ENCODE peak calls at places on chromosomes 6 and 20, in seven cellular contexts. One of them, this sample, is unnamed.

GRCh38 chr6:169944415-169944814 is 193.0 kb downstream of the ERMARD start:
- DNase-seq in cardiac muscle cell: no peak
- DNase-seq in GM23248: no peak
- DNase-seq in dorsolateral prefrontal cortex: no peak
- DNase-seq in uterus: no peak
- DNase-seq in body of pancreas: no peak
- DNase-seq in fibroblast of mammary gland: no peak
- DNase-seq in this sample: no peak

GRCh38 chr6:113500221-113500620 is 356.9 kb upstream of the MARCKS start:
- DNase-seq in cardiac muscle cell: no peak
- DNase-seq in GM23248: peak
- DNase-seq in dorsolateral prefrontal cortex: no peak
- DNase-seq in uterus: no peak
- DNase-seq in body of pancreas: no peak
- DNase-seq in fibroblast of mammary gland: peak
- DNase-seq in this sample: no peak

GRCh38 chr20:32636278-32636677 is 37.5 kb downstream of the C20orf203 start:
- DNase-seq in cardiac muscle cell: peak
- DNase-seq in GM23248: peak
- DNase-seq in dorsolateral prefrontal cortex: no peak
- DNase-seq in uterus: no peak
- DNase-seq in body of pancreas: no peak
- DNase-seq in fibroblast of mammary gland: no peak
- DNase-seq in this sample: no peak

GRCh38 chr6:108518714-108519576 is 41.8 kb upstream of the FOXO3 start:
- DNase-seq in cardiac muscle cell: no peak
- DNase-seq in GM23248: peak
- DNase-seq in dorsolateral prefrontal cortex: no peak
- DNase-seq in uterus: no peak
- DNase-seq in body of pancreas: peak
- DNase-seq in fibroblast of mammary gland: peak
- DNase-seq in this sample: no peak

GRCh38 chr6:79672631-79673065 is 41.5 kb downstream of the SH3BGRL2 start:
- DNase-seq in cardiac muscle cell: no peak
- DNase-seq in GM23248: peak
- DNase-seq in dorsolateral prefrontal cortex: no peak
- DNase-seq in uterus: no peak
- DNase-seq in body of pancreas: no peak
- DNase-seq in fibroblast of mammary gland: peak
- DNase-seq in this sample: peak

GRCh38 chr6:140174509-140174908 is 800.1 kb upstream of the CITED2 start:
- DNase-seq in cardiac muscle cell: no peak
- DNase-seq in GM23248: peak
- DNase-seq in dorsolateral prefrontal cortex: no peak
- DNase-seq in uterus: no peak
- DNase-seq in body of pancreas: no peak
- DNase-seq in fibroblast of mammary gland: peak
- DNase-seq in this sample: no peak

GRCh38 chr20:4811661-4812181 is 90.0 kb downstream of the PRND start:
- DNase-seq in cardiac muscle cell: no peak
- DNase-seq in GM23248: no peak
- DNase-seq in dorsolateral prefrontal cortex: no peak
- DNase-seq in uterus: no peak
- DNase-seq in body of pancreas: peak
- DNase-seq in fibroblast of mammary gland: no peak
- DNase-seq in this sample: no peak

GRCh38 chr6:110542311-110543024 is 66.1 kb upstream of the SLC22A16 start:
- DNase-seq in cardiac muscle cell: peak
- DNase-seq in GM23248: peak
- DNase-seq in dorsolateral prefrontal cortex: no peak
- DNase-seq in uterus: no peak
- DNase-seq in body of pancreas: no peak
- DNase-seq in fibroblast of mammary gland: no peak
- DNase-seq in this sample: no peak

GRCh38 chr6:74626288-74626687 is 579.6 kb downstream of the COL12A1 start:
- DNase-seq in cardiac muscle cell: no peak
- DNase-seq in GM23248: no peak
- DNase-seq in dorsolateral prefrontal cortex: no peak
- DNase-seq in uterus: no peak
- DNase-seq in body of pancreas: no peak
- DNase-seq in fibroblast of mammary gland: no peak
- DNase-seq in this sample: no peak

GRCh38 chr6:31977816-31978431 is 3.9 kb upstream of the C4A start:
- DNase-seq in cardiac muscle cell: no peak
- DNase-seq in GM23248: no peak
- DNase-seq in dorsolateral prefrontal cortex: no peak
- DNase-seq in uterus: no peak
- DNase-seq in body of pancreas: no peak
- DNase-seq in fibroblast of mammary gland: no peak
- DNase-seq in this sample: no peak

GRCh38 chr6:133895573-133896343 is 6.8 kb downstream of the TCF21 start:
- DNase-seq in cardiac muscle cell: peak
- DNase-seq in GM23248: peak
- DNase-seq in dorsolateral prefrontal cortex: no peak
- DNase-seq in uterus: no peak
- DNase-seq in body of pancreas: no peak
- DNase-seq in fibroblast of mammary gland: peak
- DNase-seq in this sample: no peak

GRCh38 chr6:139482184-139482751 is 107.8 kb upstream of the CITED2 start:
- DNase-seq in cardiac muscle cell: no peak
- DNase-seq in GM23248: no peak
- DNase-seq in dorsolateral prefrontal cortex: no peak
- DNase-seq in uterus: no peak
- DNase-seq in body of pancreas: no peak
- DNase-seq in fibroblast of mammary gland: peak
- DNase-seq in this sample: no peak

GRCh38 chr6:125957845-125958244 is 1.3 kb downstream of the HINT3 start:
- DNase-seq in cardiac muscle cell: no peak
- DNase-seq in GM23248: peak
- DNase-seq in dorsolateral prefrontal cortex: no peak
- DNase-seq in uterus: no peak
- DNase-seq in body of pancreas: peak
- DNase-seq in fibroblast of mammary gland: peak
- DNase-seq in this sample: no peak

GRCh38 chr20:34824861-34825529 is 456 bp downstream of the NCOA6 start:
- DNase-seq in cardiac muscle cell: peak
- DNase-seq in GM23248: peak
- DNase-seq in dorsolateral prefrontal cortex: peak
- DNase-seq in uterus: peak
- DNase-seq in body of pancreas: peak
- DNase-seq in fibroblast of mammary gland: peak
- DNase-seq in this sample: peak

GRCh38 chr20:7744411-7744810 is 195.8 kb downstream of the HAO1 start:
- DNase-seq in cardiac muscle cell: no peak
- DNase-seq in GM23248: peak
- DNase-seq in dorsolateral prefrontal cortex: no peak
- DNase-seq in uterus: no peak
- DNase-seq in body of pancreas: no peak
- DNase-seq in fibroblast of mammary gland: peak
- DNase-seq in this sample: no peak

GRCh38 chr6:169165561-169166300 is 87.9 kb downstream of the THBS2 start:
- DNase-seq in cardiac muscle cell: no peak
- DNase-seq in GM23248: no peak
- DNase-seq in dorsolateral prefrontal cortex: no peak
- DNase-seq in uterus: no peak
- DNase-seq in body of pancreas: no peak
- DNase-seq in fibroblast of mammary gland: peak
- DNase-seq in this sample: no peak

GRCh38 chr6:40685771-40686170 is 98.6 kb upstream of the LRFN2 start:
- DNase-seq in cardiac muscle cell: no peak
- DNase-seq in GM23248: no peak
- DNase-seq in dorsolateral prefrontal cortex: no peak
- DNase-seq in uterus: no peak
- DNase-seq in body of pancreas: no peak
- DNase-seq in fibroblast of mammary gland: no peak
- DNase-seq in this sample: no peak

GRCh38 chr6:140394141-140394540 is 1019.7 kb upstream of the CITED2 start:
- DNase-seq in cardiac muscle cell: no peak
- DNase-seq in GM23248: no peak
- DNase-seq in dorsolateral prefrontal cortex: no peak
- DNase-seq in uterus: no peak
- DNase-seq in body of pancreas: no peak
- DNase-seq in fibroblast of mammary gland: no peak
- DNase-seq in this sample: no peak

GRCh38 chr20:15700147-15700765 is 873.0 kb downstream of the KIF16B start:
- DNase-seq in cardiac muscle cell: no peak
- DNase-seq in GM23248: no peak
- DNase-seq in dorsolateral prefrontal cortex: no peak
- DNase-seq in uterus: no peak
- DNase-seq in body of pancreas: no peak
- DNase-seq in fibroblast of mammary gland: no peak
- DNase-seq in this sample: no peak

GRCh38 chr6:71529769-71530168 is 241.2 kb downstream of the OGFRL1 start:
- DNase-seq in cardiac muscle cell: peak
- DNase-seq in GM23248: no peak
- DNase-seq in dorsolateral prefrontal cortex: no peak
- DNase-seq in uterus: no peak
- DNase-seq in body of pancreas: no peak
- DNase-seq in fibroblast of mammary gland: no peak
- DNase-seq in this sample: no peak

GRCh38 chr6:12555781-12556180 is 160.8 kb upstream of the PHACTR1 start:
- DNase-seq in cardiac muscle cell: no peak
- DNase-seq in GM23248: no peak
- DNase-seq in dorsolateral prefrontal cortex: no peak
- DNase-seq in uterus: no peak
- DNase-seq in body of pancreas: no peak
- DNase-seq in fibroblast of mammary gland: no peak
- DNase-seq in this sample: no peak

GRCh38 chr6:96836579-96837137 is 619 bp downstream of the GPR63 start:
- DNase-seq in cardiac muscle cell: peak
- DNase-seq in GM23248: peak
- DNase-seq in dorsolateral prefrontal cortex: no peak
- DNase-seq in uterus: peak
- DNase-seq in body of pancreas: peak
- DNase-seq in fibroblast of mammary gland: no peak
- DNase-seq in this sample: no peak

GRCh38 chr6:19713411-19713810 is 123.8 kb upstream of the ID4 start:
- DNase-seq in cardiac muscle cell: no peak
- DNase-seq in GM23248: peak
- DNase-seq in dorsolateral prefrontal cortex: no peak
- DNase-seq in uterus: no peak
- DNase-seq in body of pancreas: no peak
- DNase-seq in fibroblast of mammary gland: peak
- DNase-seq in this sample: no peak

GRCh38 chr6:166625356-166625755 is 1.7 kb downstream of the RPS6KA2 start:
- DNase-seq in cardiac muscle cell: no peak
- DNase-seq in GM23248: peak
- DNase-seq in dorsolateral prefrontal cortex: no peak
- DNase-seq in uterus: no peak
- DNase-seq in body of pancreas: no peak
- DNase-seq in fibroblast of mammary gland: peak
- DNase-seq in this sample: no peak
- H3K4me3 ChIP-seq in cardiac muscle cell: no peak
- H3K4me3 ChIP-seq in GM23248: peak
- H3K4me3 ChIP-seq in dorsolateral prefrontal cortex: peak
- H3K4me3 ChIP-seq in uterus: peak
- H3K4me3 ChIP-seq in body of pancreas: no peak
- H3K4me3 ChIP-seq in fibroblast of mammary gland: peak
- H3K4me3 ChIP-seq in this sample: no peak

DNA sequence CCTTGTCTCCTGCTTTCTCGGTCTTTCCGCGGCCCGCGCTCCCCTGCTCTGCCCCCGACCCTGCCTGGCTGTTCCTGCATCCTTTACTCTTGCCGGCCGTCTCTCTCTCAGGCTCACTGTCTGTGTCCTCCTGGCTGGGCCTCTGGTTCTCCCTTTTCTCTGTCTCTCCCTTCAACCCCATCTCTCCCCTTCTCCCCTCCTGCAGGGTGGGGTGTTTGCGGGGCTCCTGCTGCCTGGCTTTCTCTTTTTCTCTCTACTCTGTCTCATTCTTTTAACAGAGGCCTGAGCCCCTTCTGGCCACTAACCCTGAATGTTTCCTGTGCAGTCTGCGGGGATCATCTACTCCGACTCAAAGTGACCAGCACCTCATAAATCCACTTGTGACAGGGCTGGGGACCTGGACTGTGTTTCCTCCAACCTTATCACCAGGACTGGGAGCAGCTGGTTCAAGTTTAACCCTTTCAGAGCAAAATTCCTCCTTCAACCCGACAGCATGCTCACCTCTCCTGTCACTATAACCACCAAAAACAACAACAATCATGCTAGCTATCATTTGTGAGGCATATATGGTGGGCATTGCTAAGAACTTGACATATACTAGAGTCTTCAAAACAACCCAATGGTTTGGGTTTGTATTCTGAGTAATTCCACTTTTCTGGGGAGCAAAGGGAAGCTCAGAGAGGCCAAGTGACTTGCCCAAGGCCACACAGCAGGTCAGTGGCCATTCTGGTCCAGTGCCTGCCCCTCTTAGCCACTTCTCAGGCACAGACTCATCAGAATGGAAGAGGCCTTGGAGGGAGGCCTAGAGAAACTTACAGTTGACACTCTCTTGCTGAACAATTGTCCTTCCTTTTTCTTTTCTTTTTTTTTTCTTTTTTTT is 811 bp upstream of the RSPO4 start:
- DNase-seq in cardiac muscle cell: peak
- DNase-seq in GM23248: peak
- DNase-seq in dorsolateral prefrontal cortex: no peak
- DNase-seq in uterus: no peak
- DNase-seq in body of pancreas: no peak
- DNase-seq in fibroblast of mammary gland: no peak
- DNase-seq in this sample: no peak
- H3K4me3 ChIP-seq in cardiac muscle cell: peak
- H3K4me3 ChIP-seq in GM23248: peak
- H3K4me3 ChIP-seq in dorsolateral prefrontal cortex: no peak
- H3K4me3 ChIP-seq in uterus: no peak
- H3K4me3 ChIP-seq in body of pancreas: no peak
- H3K4me3 ChIP-seq in fibroblast of mammary gland: no peak
- H3K4me3 ChIP-seq in this sample: peak

DNA sequence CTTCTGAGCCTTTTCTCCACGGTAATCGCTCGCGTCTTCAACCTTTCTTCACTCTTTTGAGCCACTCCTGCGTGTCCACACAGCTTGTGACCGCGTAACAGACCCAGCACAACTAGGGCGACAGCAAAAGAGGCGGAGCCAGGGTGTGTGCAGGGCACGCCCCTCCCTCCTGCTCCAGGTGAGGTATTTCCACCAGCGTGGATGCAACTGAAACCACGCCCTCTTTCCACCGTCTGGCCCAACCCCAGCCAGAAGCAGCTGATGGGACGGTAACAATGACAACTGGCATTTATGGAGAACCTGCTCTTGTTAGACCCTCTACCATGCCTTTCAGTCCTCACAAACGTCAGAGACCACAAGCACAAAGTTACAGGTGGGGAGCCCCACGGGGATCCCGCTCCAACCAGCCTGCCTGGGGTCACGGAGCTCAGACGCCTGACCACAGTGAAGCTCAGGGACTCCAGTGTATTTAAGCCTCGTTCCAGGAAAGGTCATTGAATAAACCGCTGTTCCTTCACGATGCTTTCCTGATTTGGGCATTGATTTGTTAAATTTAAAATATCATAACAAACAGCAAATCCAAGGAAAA is 2.0 kb downstream of the PXDC1 start:
- DNase-seq in cardiac muscle cell: no peak
- DNase-seq in GM23248: no peak
- DNase-seq in dorsolateral prefrontal cortex: no peak
- DNase-seq in uterus: no peak
- DNase-seq in body of pancreas: peak
- DNase-seq in fibroblast of mammary gland: no peak
- DNase-seq in this sample: no peak
- H3K4me3 ChIP-seq in cardiac muscle cell: no peak
- H3K4me3 ChIP-seq in GM23248: peak
- H3K4me3 ChIP-seq in dorsolateral prefrontal cortex: peak
- H3K4me3 ChIP-seq in uterus: peak
- H3K4me3 ChIP-seq in body of pancreas: no peak
- H3K4me3 ChIP-seq in fibroblast of mammary gland: peak
- H3K4me3 ChIP-seq in this sample: no peak

GRCh38 chr6:27139753-27140522 is 107.6 kb upstream of the PRSS16 start:
- DNase-seq in cardiac muscle cell: peak
- DNase-seq in GM23248: no peak
- DNase-seq in dorsolateral prefrontal cortex: no peak
- DNase-seq in uterus: no peak
- DNase-seq in body of pancreas: no peak
- DNase-seq in fibroblast of mammary gland: no peak
- DNase-seq in this sample: no peak
- H3K4me3 ChIP-seq in cardiac muscle cell: peak
- H3K4me3 ChIP-seq in GM23248: peak
- H3K4me3 ChIP-seq in dorsolateral prefrontal cortex: peak
- H3K4me3 ChIP-seq in uterus: peak
- H3K4me3 ChIP-seq in body of pancreas: no peak
- H3K4me3 ChIP-seq in fibroblast of mammary gland: peak
- H3K4me3 ChIP-seq in this sample: peak